ENCODE peak calls at places on chromosomes 4 and X, in six cellular contexts. C, K, E, G, H and T are unnamed samples.

GRCh38 chr4:94354474-94354896 is 11.8 kb upstream of the HPGDS start:
- DNase-seq in C (no peak), K (no peak), E (no peak), G (no peak), H (no peak), T (no peak)

GRCh38 chr4:112748352-112748900 is 111.5 kb downstream of the LARP7 start:
- DNase-seq in C (no peak), K (no peak), E (no peak), G (no peak), H (no peak), T (no peak)

GRCh38 chr4:126168484-126168883 is 853.7 kb downstream of the FAT4 start:
- DNase-seq in C (no peak), K (no peak), E (no peak), G (no peak), H (no peak), T (no peak)

GRCh38 chrX:130260316-130260715 is 8.4 kb downstream of the ZNF280C start:
- DNase-seq in C (no peak), K (no peak), E (no peak), G (no peak), H (peak), T (no peak)

GRCh38 chr4:72895408-72895807 is 174.1 kb downstream of the COX18 start:
- DNase-seq in C (no peak), K (no peak), E (no peak), G (no peak), H (peak), T (no peak)

GRCh38 chr4:122099896-122100295 is 52.2 kb upstream of the BLTP1 start:
- DNase-seq in C (peak), K (no peak), E (no peak), G (no peak), H (peak), T (no peak)

GRCh38 chr4:152382057-152382785 is 153.7 kb downstream of the FBXW7 start:
- DNase-seq in C (no peak), K (no peak), E (no peak), G (no peak), H (peak), T (no peak)

GRCh38 chr4:153748378-153748777 is 11.4 kb downstream of the RNF175 start:
- DNase-seq in C (peak), K (peak), E (no peak), G (peak), H (peak), T (no peak)

GRCh38 chr4:41318839-41319530 is 62.3 kb downstream of the UCHL1 start:
- DNase-seq in C (no peak), K (peak), E (no peak), G (peak), H (peak), T (no peak)

GRCh38 chr4:37431417-37431743 is 186.8 kb downstream of the NWD2 start:
- DNase-seq in C (no peak), K (no peak), E (no peak), G (no peak), H (no peak), T (no peak)

GRCh38 chr4:88110826-88111225 is 47.6 kb downstream of the ABCG2 start:
- DNase-seq in C (no peak), K (no peak), E (no peak), G (no peak), H (peak), T (no peak)

GRCh38 chr4:153705743-153706468 is 21.8 kb downstream of the TLR2 start:
- DNase-seq in C (no peak), K (no peak), E (no peak), G (no peak), H (no peak), T (no peak)

GRCh38 chr4:113052379-113052951 is 3.0 kb downstream of the ANK2 start:
- DNase-seq in C (no peak), K (no peak), E (no peak), G (no peak), H (peak), T (no peak)

GRCh38 chrX:77966361-77966760 is 3.1 kb downstream of the PGAM4 start:
- DNase-seq in C (no peak), K (no peak), E (no peak), G (no peak), H (no peak), T (no peak)

GRCh38 chr4:45475490-45475889 is 648.4 kb downstream of the GABRG1 start:
- DNase-seq in C (no peak), K (no peak), E (no peak), G (no peak), H (peak), T (no peak)

GRCh38 chr4:119536572-119537528 is 91.8 kb downstream of the PDE5A start:
- DNase-seq in C (no peak), K (no peak), E (no peak), G (no peak), H (peak), T (no peak)

GRCh38 chr4:91330555-91331137 is 973.1 kb upstream of the GRID2 start:
- DNase-seq in C (no peak), K (no peak), E (no peak), G (no peak), H (peak), T (no peak)

GRCh38 chr4:113560579-113560978 is 201.0 kb downstream of the CAMK2D start:
- DNase-seq in C (no peak), K (no peak), E (no peak), G (no peak), H (peak), T (no peak)

GRCh38 chr4:113835005-113835404 is 73.5 kb upstream of the CAMK2D start:
- DNase-seq in C (no peak), K (no peak), E (no peak), G (no peak), H (peak), T (no peak)

GRCh38 chrX:40772290-40772689 is 36.9 kb upstream of the MED14 start:
- DNase-seq in C (peak), K (no peak), E (no peak), G (no peak), H (no peak), T (no peak)

GRCh38 chrX:47361538-47362511 is 8.6 kb upstream of the ZNF157 start:
- DNase-seq in C (peak), K (peak), E (peak), G (peak), H (peak), T (peak)
- TF ChIP-seq CTCF in C (no peak), K (no peak), E (no peak), G (no peak), H (peak), T (no peak)

GRCh38 chr4:1169691-1170096 is 2.7 kb downstream of the SPON2 start:
- DNase-seq in C (no peak), K (no peak), E (peak), G (no peak), H (no peak), T (no peak)

GRCh38 chr4:1169171-1169671 is 3.2 kb downstream of the SPON2 start:
- DNase-seq in C (no peak), K (no peak), E (no peak), G (no peak), H (no peak), T (no peak)

GRCh38 chr4:1170805-1171305 is 1.5 kb downstream of the SPON2 start:
- DNase-seq in C (no peak), K (no peak), E (peak), G (no peak), H (no peak), T (no peak)

GRCh38 chr4:1171306-1172227 is 816 bp downstream of the SPON2 start:
- DNase-seq in C (no peak), K (no peak), E (peak), G (no peak), H (peak), T (peak)

DNA sequence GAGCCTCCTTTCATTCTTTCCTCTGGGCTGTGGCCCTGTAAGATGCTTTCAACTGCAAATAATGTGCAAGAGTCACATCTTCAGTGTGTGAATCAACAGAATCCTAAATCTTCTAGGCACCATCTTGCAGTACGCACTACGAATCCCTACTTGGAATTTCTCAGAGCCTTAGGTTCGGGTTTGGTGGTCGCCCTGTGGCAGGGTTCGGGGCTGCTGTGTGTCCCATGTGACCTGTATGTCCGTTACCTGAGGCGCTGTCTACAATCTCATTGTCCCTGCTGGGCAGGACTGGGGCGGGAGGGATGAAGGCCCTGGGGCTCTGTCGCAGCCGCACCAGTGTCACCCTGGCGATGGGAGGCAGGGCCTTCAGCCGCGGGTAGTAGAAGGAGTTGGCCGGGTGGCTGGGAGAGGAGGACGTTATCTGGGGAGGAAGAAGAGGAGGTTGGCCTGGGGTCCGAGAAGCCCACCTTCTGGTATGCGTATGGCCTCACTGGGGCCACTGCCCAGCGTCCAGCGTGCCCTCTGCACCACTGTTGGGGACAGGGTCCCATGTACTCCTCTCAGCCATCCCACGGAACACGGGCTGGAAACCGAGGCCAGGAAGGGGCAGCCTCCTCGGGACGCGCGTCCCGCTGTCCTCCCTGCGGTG is 2.1 kb downstream of the SPON2 start:
- DNase-seq in C (no peak), K (no peak), E (peak), G (no peak), H (no peak), T (no peak)
- H3K4me3 ChIP-seq in C (no peak), K (peak), E (no peak), G (no peak), H (peak), T (peak)

GRCh38 chrX:153417637-153418036 is 6.4 kb downstream of the ZFP92 start:
- DNase-seq in C (no peak), K (no peak), E (no peak), G (no peak), H (no peak), T (no peak)

GRCh38 chrX:153423652-153424051 is 12.4 kb downstream of the ZFP92 start:
- DNase-seq in C (no peak), K (no peak), E (no peak), G (no peak), H (peak), T (no peak)

GRCh38 chrX:153421856-153422255 is 10.6 kb downstream of the ZFP92 start:
- DNase-seq in C (no peak), K (no peak), E (no peak), G (no peak), H (no peak), T (no peak)

GRCh38 chrX:153416781-153417180 is 5.5 kb downstream of the ZFP92 start:
- DNase-seq in C (peak), K (no peak), E (no peak), G (no peak), H (no peak), T (no peak)

DNA sequence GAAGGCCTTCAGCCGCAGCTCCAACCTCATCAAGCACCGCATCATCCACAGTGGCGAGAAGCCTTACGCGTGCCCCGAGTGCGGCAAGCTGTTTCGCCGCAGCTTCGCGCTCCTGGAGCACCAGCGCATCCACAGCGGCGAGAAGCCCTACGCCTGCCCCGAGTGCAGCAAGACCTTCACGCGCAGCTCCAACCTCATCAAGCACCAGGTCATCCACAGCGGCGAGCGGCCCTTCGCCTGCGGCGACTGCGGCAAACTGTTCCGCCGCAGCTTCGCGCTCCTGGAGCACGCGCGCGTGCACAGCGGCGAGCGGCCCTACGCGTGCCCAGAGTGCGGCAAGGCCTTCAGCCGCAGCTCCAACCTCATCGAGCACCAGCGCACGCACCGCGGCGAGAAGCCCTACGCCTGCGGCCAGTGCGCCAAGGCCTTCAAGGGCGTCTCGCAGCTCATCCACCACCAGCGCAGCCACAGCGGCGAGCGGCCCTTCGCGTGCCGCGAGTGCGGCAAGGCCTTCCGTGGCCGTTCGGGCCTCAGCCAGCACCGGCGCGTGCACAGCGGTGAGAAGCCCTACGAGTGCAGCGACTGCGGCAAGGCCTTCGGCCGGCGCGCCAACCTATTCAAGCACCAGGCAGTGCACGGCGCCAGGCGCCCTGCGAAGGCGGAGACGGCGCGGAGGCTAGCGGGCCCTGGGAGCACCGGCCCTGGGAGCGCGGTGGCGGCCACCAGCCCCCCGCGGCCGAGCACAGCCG is 9.8 kb downstream of the ZFP92 start:
- DNase-seq in C (no peak), K (no peak), E (no peak), G (no peak), H (no peak), T (no peak)
- TF ChIP-seq CTCF in C (no peak), K (no peak), E (no peak), G (no peak), H (no peak), T (no peak)

GRCh38 chrX:70482300-70482699 is 37.7 kb downstream of the DLG3 start:
- DNase-seq in C (no peak), K (no peak), E (no peak), G (no peak), H (no peak), T (no peak)
- H3K4me3 ChIP-seq in C (no peak), K (no peak), E (no peak), G (no peak), H (no peak), T (no peak)

GRCh38 chr4:26162095-26162494 is 158.7 kb upstream of the RBPJ start:
- DNase-seq in C (no peak), K (no peak), E (no peak), G (no peak), H (no peak), T (no peak)

GRCh38 chr4:26163425-26164362 is 157.1 kb upstream of the RBPJ start:
- DNase-seq in C (no peak), K (no peak), E (no peak), G (no peak), H (no peak), T (no peak)

GRCh38 chr4:26157541-26157940 is 163.3 kb upstream of the RBPJ start:
- DNase-seq in C (no peak), K (no peak), E (no peak), G (no peak), H (no peak), T (no peak)

GRCh38 chr4:26161030-26161824 is 159.6 kb upstream of the RBPJ start:
- DNase-seq in C (no peak), K (no peak), E (no peak), G (no peak), H (no peak), T (no peak)
- TF ChIP-seq CTCF in C (peak), K (no peak), E (no peak), G (no peak), H (peak), T (no peak)

GRCh38 chrX:13094374-13094773 is 50.0 kb upstream of the FAM9C start:
- DNase-seq in C (no peak), K (no peak), E (no peak), G (no peak), H (no peak), T (no peak)
- H3K4me3 ChIP-seq in C (no peak), K (no peak), E (no peak), G (no peak), H (no peak), T (no peak)

GRCh38 chr4:85372986-85373385 is 102.0 kb upstream of the ARHGAP24 start:
- DNase-seq in C (no peak), K (no peak), E (no peak), G (no peak), H (no peak), T (no peak)

GRCh38 chr4:85368932-85369331 is 106.0 kb upstream of the ARHGAP24 start:
- DNase-seq in C (no peak), K (no peak), E (no peak), G (no peak), H (no peak), T (no peak)

GRCh38 chr4:85369703-85370380 is 105.1 kb upstream of the ARHGAP24 start:
- DNase-seq in C (no peak), K (no peak), E (no peak), G (no peak), H (no peak), T (no peak)

GRCh38 chr4:85368240-85368639 is 106.7 kb upstream of the ARHGAP24 start:
- DNase-seq in C (no peak), K (no peak), E (no peak), G (no peak), H (no peak), T (no peak)

GRCh38 chr4:85370400-85371032 is 104.4 kb upstream of the ARHGAP24 start:
- DNase-seq in C (peak), K (no peak), E (no peak), G (no peak), H (peak), T (no peak)
- TF ChIP-seq CTCF in C (peak), K (peak), E (no peak), G (peak), H (peak), T (no peak)

DNA sequence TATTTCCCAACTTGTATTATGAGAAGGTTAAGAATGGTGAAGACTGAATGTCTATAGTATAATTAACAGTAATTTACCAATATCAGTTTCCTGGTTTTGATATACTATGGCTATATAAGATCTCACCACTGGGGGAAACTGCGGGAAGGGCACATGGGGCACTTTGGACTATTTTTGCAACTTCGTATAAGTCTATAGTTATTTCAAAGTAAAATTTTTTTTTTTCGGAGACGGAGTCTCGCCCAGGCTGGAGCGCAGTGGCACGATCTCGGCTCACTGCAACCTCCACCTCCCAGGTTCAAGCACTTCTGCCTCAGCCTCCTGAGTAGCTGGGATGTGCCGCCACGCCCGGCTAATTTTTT is 46.1 kb downstream of the CXorf58 start:
- DNase-seq in C (no peak), K (no peak), E (peak), G (no peak), H (no peak), T (no peak)
- H3K4me3 ChIP-seq in C (no peak), K (no peak), E (no peak), G (no peak), H (no peak), T (peak)

GRCh38 chrX:108307408-108308085 is 130.7 kb downstream of the COL4A6 start:
- DNase-seq in C (no peak), K (peak), E (no peak), G (no peak), H (peak), T (no peak)

GRCh38 chrX:108306086-108306485 is 132.1 kb downstream of the COL4A6 start:
- DNase-seq in C (no peak), K (no peak), E (no peak), G (no peak), H (no peak), T (no peak)

GRCh38 chrX:108303682-108304081 is 134.5 kb downstream of the COL4A6 start:
- DNase-seq in C (no peak), K (no peak), E (no peak), G (no peak), H (no peak), T (no peak)

GRCh38 chrX:108299704-108300103 is 138.5 kb downstream of the COL4A6 start:
- DNase-seq in C (no peak), K (no peak), E (no peak), G (no peak), H (no peak), T (no peak)

DNA sequence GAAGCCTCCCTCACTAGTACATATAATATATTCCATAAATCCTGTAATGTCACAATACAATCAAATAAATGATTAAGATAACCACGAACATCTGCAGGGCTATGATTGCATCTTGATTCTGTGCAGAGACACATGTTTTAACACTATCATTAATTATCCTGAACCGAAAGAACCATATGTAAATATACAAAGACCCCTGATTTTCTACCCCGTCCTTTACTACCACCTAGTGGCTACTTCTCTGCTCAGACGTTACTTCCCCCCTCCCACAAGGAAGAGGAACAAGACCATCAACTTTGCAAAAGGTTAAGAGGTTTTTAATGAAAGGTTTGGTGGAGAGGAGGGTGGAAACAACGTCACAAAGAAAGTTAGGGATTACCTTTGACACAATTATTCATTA is 134.0 kb downstream of the COL4A6 start:
- DNase-seq in C (no peak), K (no peak), E (no peak), G (no peak), H (peak), T (no peak)
- TF ChIP-seq CTCF in C (peak), K (no peak), E (no peak), G (peak), H (peak), T (no peak)